ENCODE peak calls at places on chromosomes 11 and 22, in six cellular contexts. R is neuronal stem cell, A is H9, X is IMR-90, P is trophoblast cell, B is H1. O is an unnamed sample.

GRCh38 chr22:36743011-36743410 is 32.9 kb downstream of the IFT27 start:
- DNase-seq in A (peak), X (no peak), B (no peak), R (no peak), P (no peak), O (no peak)

GRCh38 chr11:132623496-132623895 is 908.8 kb downstream of the OPCML start:
- DNase-seq in A (no peak), P (no peak), B (no peak), X (no peak), R (no peak), O (no peak)

GRCh38 chr11:60984149-60984548 is 12.7 kb downstream of the CD6 start:
- DNase-seq in R (no peak), P (no peak), A (no peak), B (no peak), X (no peak), O (no peak)

GRCh38 chr11:107947904-107948303 is 19.7 kb downstream of the RAB39A start:
- DNase-seq in R (no peak), A (no peak), B (no peak), X (no peak), P (no peak), O (no peak)

GRCh38 chr11:133619973-133620372 is 87.7 kb upstream of the OPCML start:
- DNase-seq in A (no peak), R (no peak), B (peak), X (no peak), P (peak), O (no peak)

GRCh38 chr11:16603890-16604783 is 134.3 kb upstream of the C11orf58 start:
- DNase-seq in X (peak), B (peak), R (peak), P (peak), A (peak), O (peak)

GRCh38 chr11:11960687-11961086 is 47.7 kb downstream of the DKK3 start:
- DNase-seq in A (no peak), B (no peak), R (no peak), X (no peak), P (no peak), O (no peak)

GRCh38 chr11:83087035-83087434 is 15.3 kb upstream of the RAB30 start:
- DNase-seq in P (peak), B (no peak), R (no peak), X (no peak), A (no peak), O (no peak)

GRCh38 chr11:32198053-32198452 is 107.2 kb downstream of the RCN1 start:
- DNase-seq in R (no peak), P (no peak), B (no peak), X (no peak), A (no peak), O (no peak)

GRCh38 chr11:65355013-65355775 is 643 bp downstream of the TIGD3 start:
- DNase-seq in X (no peak), P (peak), R (peak), A (peak), B (peak), O (no peak)
- H2AFZ ChIP-seq in X (peak), P (peak), R (peak), A (no peak), B (peak), O (no peak)

GRCh38 chr11:109783842-109784241 is 309.4 kb upstream of the ZC3H12C start:
- DNase-seq in B (no peak), X (no peak), R (no peak), A (no peak), P (no peak), O (no peak)
- H4K8ac ChIP-seq in B (no peak), X (no peak), R (no peak), A (no peak), P (no peak), O (no peak)

GRCh38 chr11:119318240-119319135 is 1.6 kb upstream of the MCAM start:
- DNase-seq in A (peak), P (peak), R (no peak), B (no peak), X (peak), O (peak)

GRCh38 chr11:119316729-119317591 is at the start of gene MCAM:
- DNase-seq in X (peak), P (peak), R (no peak), A (peak), B (peak), O (peak)

GRCh38 chr11:119319136-119319701 is 2.3 kb upstream of the MCAM start:
- DNase-seq in B (no peak), P (no peak), X (no peak), R (no peak), A (no peak), O (no peak)

GRCh38 chr11:119316017-119316728 is 757 bp downstream of the MCAM start:
- DNase-seq in R (no peak), A (no peak), X (no peak), B (no peak), P (peak), O (peak)

GRCh38 chr11:119317592-119318239 is 786 bp upstream of the MCAM start:
- DNase-seq in A (no peak), X (no peak), P (peak), R (no peak), B (no peak), O (no peak)
- H2AK5ac ChIP-seq in A (no peak), X (peak), P (peak), R (peak), B (no peak), O (no peak)

DNA sequence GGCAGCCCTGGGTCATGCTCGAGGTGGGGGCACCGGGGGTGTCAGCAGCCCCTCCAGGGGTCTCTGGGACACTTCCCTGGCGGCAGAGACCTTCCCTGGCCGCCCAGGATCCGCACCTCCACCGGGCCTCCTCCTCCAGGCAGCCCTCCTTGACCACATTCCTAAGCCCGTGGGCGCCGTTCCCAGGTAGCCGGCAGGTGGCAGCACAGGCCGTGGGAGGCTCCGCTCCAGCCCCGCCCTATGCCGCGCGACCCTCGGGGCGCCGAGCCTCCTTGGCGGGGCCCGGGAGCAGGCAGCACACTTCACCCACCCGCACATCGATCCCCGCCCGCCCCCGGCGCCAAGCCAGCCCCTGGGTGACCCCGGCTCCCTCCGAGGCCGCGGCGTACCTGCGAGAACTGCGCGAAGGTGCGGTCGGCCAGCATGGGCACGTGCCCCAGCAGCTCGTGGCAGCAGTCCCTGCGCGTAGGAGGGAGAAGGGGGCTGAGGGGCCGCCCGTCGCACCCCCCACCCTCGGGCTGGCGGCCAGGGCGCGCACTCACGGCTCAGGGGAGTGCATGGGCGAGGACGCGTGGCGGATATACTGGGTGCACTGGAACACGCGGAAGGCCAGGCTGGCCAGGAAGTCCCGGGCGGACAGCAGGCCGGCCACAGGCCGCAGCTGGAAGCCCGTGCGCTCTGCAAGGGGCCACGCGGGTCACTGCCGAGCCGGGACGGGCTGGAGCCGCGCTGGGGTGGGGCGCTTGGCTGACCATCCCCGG is 5.3 kb upstream of the INS start:
- DNase-seq in P (peak), A (peak), R (no peak), B (peak), X (no peak), O (no peak)
- H2AFZ ChIP-seq in P (no peak), A (no peak), R (no peak), B (no peak), X (peak), O (no peak)

DNA sequence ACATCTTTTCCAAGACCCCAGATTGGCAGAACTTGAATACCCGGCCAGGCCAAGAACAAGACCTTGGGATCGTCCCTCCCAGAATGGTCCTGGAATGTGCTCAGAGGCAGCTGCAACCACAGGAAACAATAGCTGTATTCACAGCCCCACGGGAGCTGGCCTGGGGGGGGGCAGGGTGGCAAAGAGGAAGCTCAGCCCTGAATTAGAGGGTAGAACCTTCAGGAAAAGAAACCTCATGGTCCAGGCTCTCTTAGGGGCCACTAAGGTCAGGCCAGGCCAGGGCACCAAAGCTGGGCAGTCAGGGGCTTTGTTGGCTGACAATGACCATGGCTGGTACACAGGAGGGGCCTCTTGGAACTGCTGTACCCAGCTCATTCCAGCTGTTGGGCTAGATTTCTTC is 17.3 kb downstream of the RPL27A start:
- DNase-seq in P (no peak), X (peak), R (no peak), B (no peak), A (peak), O (peak)
- H4K8ac ChIP-seq in P (no peak), X (peak), R (no peak), B (peak), A (no peak), O (no peak)

DNA sequence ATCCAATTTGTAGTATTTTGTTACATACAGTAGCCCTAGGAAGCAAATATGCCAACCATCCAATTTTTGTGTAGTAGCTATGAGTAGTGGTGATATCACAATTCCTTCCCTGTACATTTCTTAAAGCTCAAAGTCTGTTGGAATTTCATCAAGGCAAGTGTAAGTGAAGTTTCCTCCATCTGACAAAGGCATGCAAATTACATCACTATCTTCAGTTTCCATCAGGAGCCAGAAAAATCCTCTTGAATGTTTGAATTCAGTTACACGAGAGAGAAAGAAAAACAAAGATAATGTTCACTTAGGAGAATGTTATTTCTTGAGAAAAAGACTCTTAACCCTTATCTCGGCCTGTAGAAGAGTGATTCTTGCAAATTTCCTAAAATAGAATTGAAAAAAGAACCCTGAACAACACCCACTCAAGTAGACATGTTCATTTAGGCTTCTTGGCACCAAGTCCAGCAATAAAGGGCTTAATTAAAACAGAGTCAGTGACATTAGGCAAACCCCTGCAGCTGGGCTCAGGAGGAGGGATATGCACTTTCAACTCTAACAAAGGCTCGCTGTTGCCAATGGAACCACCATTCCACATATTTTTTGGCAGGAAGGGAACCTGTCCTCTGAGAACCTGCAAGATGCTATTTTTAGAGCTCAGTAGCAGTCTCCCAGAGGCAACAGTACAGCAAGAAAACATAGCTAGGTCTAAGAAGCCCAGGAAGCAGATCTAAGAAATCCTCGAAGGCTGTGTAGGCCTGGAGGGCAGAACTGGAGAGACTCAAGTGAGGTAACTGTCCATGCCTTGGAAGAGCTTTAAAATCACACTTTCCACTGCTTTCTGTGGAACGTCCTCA is 144.6 kb downstream of the CCDC81 start:
- DNase-seq in B (no peak), A (no peak), P (peak), X (peak), R (no peak), O (peak)
- H2AK5ac ChIP-seq in B (no peak), A (no peak), P (peak), X (peak), R (no peak), O (peak)